ENCODE peak calls at places on chromosome 19, in five cellular contexts. P, G, K, X and Q are unnamed samples.

GRCh38 chr19:49818691-49819331 is 722 bp downstream of the MED25 start:
- DNase-seq in P (no peak), G (no peak), K (no peak), X (no peak), Q (no peak)

GRCh38 chr19:2138061-2138728 is 13.2 kb downstream of the AP3D1 start:
- DNase-seq in P (no peak), G (no peak), K (no peak), X (no peak), Q (no peak)

GRCh38 chr19:38737297-38737865 is 6.9 kb downstream of the CAPN12 start:
- DNase-seq in P (no peak), G (no peak), K (no peak), X (no peak), Q (peak; percentile 58)

GRCh38 chr19:5958074-5958850 is 19.7 kb downstream of the RANBP3 start:
- DNase-seq in P (no peak), G (no peak), K (no peak), X (no peak), Q (no peak)

GRCh38 chr19:40398417-40399056 is 8.6 kb upstream of the HIPK4 start:
- DNase-seq in P (no peak), G (peak; percentile 37), K (no peak), X (peak; percentile 38), Q (no peak)

GRCh38 chr19:14116918-14117578 is 514 bp downstream of the PRKACA start:
- DNase-seq in P (no peak), G (peak; percentile 60), K (no peak), X (peak; percentile 42), Q (no peak)

GRCh38 chr19:16530540-16531379 is 11.5 kb downstream of the CHERP start:
- DNase-seq in P (no peak), G (no peak), K (no peak), X (no peak), Q (peak; percentile 56)

GRCh38 chr19:20233105-20233504 is 66.1 kb downstream of the ZNF486 start:
- DNase-seq in P (no peak), G (no peak), K (no peak), X (no peak), Q (no peak)

GRCh38 chr19:12792048-12792852 is 964 bp downstream of the JUNB start:
- DNase-seq in P (no peak), G (peak; percentile 81), K (peak; percentile 67), X (peak; percentile 75), Q (no peak)

GRCh38 chr19:41548047-41548446 is 27.9 kb upstream of the CEACAM21 start:
- DNase-seq in P (no peak), G (no peak), K (no peak), X (no peak), Q (no peak)

GRCh38 chr19:16457195-16457953 is 14.4 kb downstream of the EPS15L1 start:
- DNase-seq in P (no peak), G (no peak), K (peak; percentile 56), X (peak; percentile 55), Q (no peak)

GRCh38 chr19:38693380-38694223 is 46.2 kb downstream of the ACTN4 start:
- DNase-seq in P (no peak), G (no peak), K (peak; percentile 59), X (no peak), Q (peak; percentile 88)

GRCh38 chr19:8454218-8454617 is 9.4 kb downstream of the HNRNPM start:
- DNase-seq in P (no peak), G (no peak), K (no peak), X (no peak), Q (no peak)

GRCh38 chr19:4829001-4829712 is 2.4 kb downstream of the TICAM1 start:
- DNase-seq in P (no peak), G (no peak), K (no peak), X (no peak), Q (no peak)

GRCh38 chr19:46429999-46430398 is 1.3 kb upstream of the PNMA8C start:
- DNase-seq in P (no peak), G (no peak), K (no peak), X (no peak), Q (no peak)

GRCh38 chr19:46426506-46427162 is 2.1 kb downstream of the PNMA8C start:
- DNase-seq in P (no peak), G (peak; percentile 89), K (peak; percentile 84), X (peak; percentile 82), Q (peak; percentile 80)

GRCh38 chr19:46427518-46427917 is 1.2 kb downstream of the PNMA8C start:
- DNase-seq in P (no peak), G (no peak), K (no peak), X (no peak), Q (no peak)

GRCh38 chr19:46426035-46426505 is 2.7 kb downstream of the PNMA8C start:
- DNase-seq in P (no peak), G (peak; percentile 66), K (peak; percentile 47), X (no peak), Q (no peak)

DNA sequence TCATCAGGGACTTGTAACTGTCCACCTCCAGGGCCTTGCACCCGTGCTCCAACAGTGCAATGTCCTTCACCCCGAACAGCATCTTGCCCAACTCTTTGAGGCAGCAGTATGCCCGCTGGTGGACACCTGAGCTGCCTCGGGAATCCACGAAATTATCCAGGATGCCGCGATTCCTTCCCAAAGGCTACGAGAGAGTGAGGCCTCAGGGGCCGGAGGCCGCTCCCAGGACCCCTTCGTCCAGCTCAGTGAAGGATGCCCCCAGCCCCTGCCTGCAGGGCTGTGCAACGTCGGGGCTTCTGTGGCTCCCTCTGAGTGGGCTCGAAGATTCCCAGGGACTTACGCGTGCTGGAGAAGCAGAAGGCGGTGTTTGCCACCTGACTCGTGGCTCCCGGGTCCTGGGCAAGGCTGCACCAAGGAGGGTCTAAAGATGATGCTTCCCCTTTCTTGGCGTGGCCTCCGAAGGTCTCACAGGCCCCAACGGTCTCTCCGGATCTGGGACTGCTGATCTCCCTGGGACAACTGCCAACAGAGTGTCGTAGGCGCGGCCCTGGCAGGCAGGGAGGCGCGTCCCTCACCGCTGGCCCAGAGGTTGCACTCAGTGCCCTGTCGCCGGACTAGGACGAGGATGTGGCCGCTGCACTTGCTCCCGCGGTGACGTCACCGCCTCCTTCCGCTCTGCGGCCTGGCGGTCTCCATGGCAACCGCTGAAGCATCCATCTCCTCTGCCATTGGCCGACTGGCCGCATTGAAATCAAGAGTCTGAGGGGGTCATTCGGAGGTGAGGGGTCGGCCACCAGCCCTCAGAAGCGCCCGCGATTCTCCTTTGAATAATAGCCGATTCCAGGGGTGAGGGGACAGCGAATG is at the start of gene PNMA8C:
- DNase-seq in P (no peak), G (peak; percentile 97), K (peak; percentile 52), X (peak; percentile 75), Q (no peak)
- H3K4me3 ChIP-seq in P (no peak within 1 kb of the TSS), G (no peak within 1 kb of the TSS), K (peak within 1 kb of the TSS; percentile 32), X (peak within 1 kb of the TSS; percentile 32), Q (no peak within 1 kb of the TSS)

GRCh38 chr19:45584332-45585157 is at the start of gene OPA3:
- DNase-seq in P (peak; percentile 100), G (peak; percentile 100), K (peak; percentile 100), X (peak; percentile 100), Q (peak; percentile 99)
- TF ChIP-seq CTCF in P (no peak), G (no peak), K (no peak), X (no peak), Q (no peak)

GRCh38 chr19:21590868-21591267 is 85.5 kb downstream of the ZNF429 start:
- DNase-seq in P (no peak), G (peak; percentile 26), K (no peak), X (no peak), Q (no peak)
- H3K9me3 ChIP-seq in P (no peaks in the 10 kb centered on the region), G (no peaks in the 10 kb centered on the region), K (no peaks in the 10 kb centered on the region), X (no peaks in the 10 kb centered on the region), Q (peaks cover 7% of the 10 kb centered on the region)

DNA sequence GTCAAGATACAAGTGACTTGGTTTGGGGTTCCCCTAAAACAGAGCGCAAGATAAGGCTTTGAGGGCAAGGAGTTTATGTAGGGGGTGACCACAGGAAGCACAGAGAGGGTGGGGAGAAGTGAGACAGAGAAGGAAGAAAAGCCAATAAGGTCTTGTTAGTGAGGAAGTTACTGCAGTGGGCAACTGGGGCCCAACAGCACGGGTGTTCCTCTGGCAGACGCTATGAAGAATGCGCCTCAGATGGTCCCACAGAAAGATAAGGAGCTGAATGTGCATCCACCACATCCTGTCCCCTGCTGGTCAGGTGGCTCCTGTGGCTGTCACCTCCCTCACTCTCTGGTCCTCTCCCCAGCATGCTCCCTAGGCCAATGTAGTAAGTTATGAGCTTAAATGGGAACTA is 333.5 kb downstream of the TSHZ3 start:
- DNase-seq in P (no peak), G (peak; percentile 4), K (no peak), X (no peak), Q (no peak)
- H3K4me3 ChIP-seq in P (no peak overlapping the region), G (no peak overlapping the region), K (no peak overlapping the region), X (no peak overlapping the region), Q (no peak overlapping the region)

GRCh38 chr19:35248310-35249145 is at the start of gene LSR:
- DNase-seq in P (peak; percentile 70), G (peak; percentile 84), K (no peak), X (no peak), Q (peak; percentile 96)
- TF ChIP-seq CTCF in P (no peak), G (no peak), K (no peak), X (no peak), Q (no peak)